ENCODE peak calls at places on chromosomes 5 and 9, in seven cellular contexts. F is HL-60; S is GM12865; O is activated CD8-positive, alpha-beta memory T cell treated with anti-CD3 and anti-CD28 coated beads, Interleukin-2, amount 50 U/mL, for 48 hours; B is dermis microvascular lymphatic vessel endothelial cell; A is heart left ventricle; Z is posterior vena cava. J is an unnamed sample.

GRCh38 chr9:137974746-137975526 is 97.4 kb downstream of the CACNA1B start:
- DNase-seq in F (no peak), S (no peak), O (peak; percentile 40), B (no peak), A (peak; percentile 26), Z (peak; percentile 46), J (peak; percentile 24)

GRCh38 chr5:115472601-115473000 is 72.0 kb downstream of the FEM1C start:
- DNase-seq in F (no peak), S (no peak), O (no peak), B (no peak), A (peak; percentile 75), Z (no peak), J (no peak)

GRCh38 chr5:58127132-58127485 is 332.8 kb downstream of the PLK2 start:
- DNase-seq in F (no peak), S (no peak), O (no peak), B (no peak), A (no peak), Z (no peak), J (no peak)

GRCh38 chr5:132484386-132484715 is 6.2 kb downstream of the IRF1 start:
- DNase-seq in F (no peak), S (no peak), O (peak; percentile 53), B (no peak), A (peak; percentile 17), Z (peak; percentile 60), J (no peak)

GRCh38 chr5:167771565-167771964 is 519.9 kb upstream of the WWC1 start:
- DNase-seq in F (no peak), S (no peak), O (no peak), B (no peak), A (no peak), Z (no peak), J (no peak)

GRCh38 chr9:33687779-33688178 is 107.6 kb upstream of the PRSS3 start:
- DNase-seq in F (no peak), S (no peak), O (no peak), B (no peak), A (no peak), Z (no peak), J (no peak)

GRCh38 chr5:128093368-128093767 is 9.8 kb downstream of the SLC12A2 start:
- DNase-seq in F (no peak), S (no peak), O (no peak), B (no peak), A (no peak), Z (no peak), J (no peak)

GRCh38 chr5:18744990-18745590 is 1110.8 kb downstream of the TAF11L14 start:
- DNase-seq in F (no peak), S (peak; percentile 79), O (no peak), B (no peak), A (no peak), Z (no peak), J (no peak)

GRCh38 chr9:124420991-124421543 is 5.8 kb upstream of the PSMB7 start:
- DNase-seq in F (no peak), S (peak; percentile 16), O (no peak), B (no peak), A (no peak), Z (no peak), J (no peak)

GRCh38 chr5:72307573-72307967 is 12.5 kb downstream of the MRPS27 start:
- DNase-seq in F (no peak), S (no peak), O (no peak), B (no peak), A (no peak), Z (no peak), J (no peak)

GRCh38 chr5:40991168-40991980 is 79.8 kb downstream of the MROH2B start:
- DNase-seq in F (no peak), S (no peak), O (no peak), B (peak; percentile 58), A (no peak), Z (peak; percentile 82), J (no peak)

GRCh38 chr5:1488882-1489680 is 34.7 kb downstream of the LPCAT1 start:
- DNase-seq in F (no peak), S (peak; percentile 90), O (peak; percentile 78), B (no peak), A (no peak), Z (no peak), J (no peak)

GRCh38 chr9:76989501-76989900 is 30.0 kb upstream of the FOXB2 start:
- DNase-seq in F (no peak), S (no peak), O (no peak), B (no peak), A (no peak), Z (no peak), J (no peak)

GRCh38 chr5:51380603-51381207 is 2.5 kb upstream of the ISL1 start:
- DNase-seq in F (no peak), S (peak; percentile 19), O (no peak), B (peak; percentile 34), A (no peak), Z (no peak), J (no peak)

GRCh38 chr5:115452791-115453190 is 91.8 kb downstream of the FEM1C start:
- DNase-seq in F (no peak), S (no peak), O (no peak), B (no peak), A (no peak), Z (no peak), J (no peak)

GRCh38 chr5:39696672-39697398 is 272.1 kb upstream of the DAB2 start:
- DNase-seq in F (no peak), S (no peak), O (no peak), B (no peak), A (no peak), Z (no peak), J (no peak)

GRCh38 chr9:115115117-115115880 is 2.7 kb downstream of the TNC start:
- DNase-seq in F (no peak), S (no peak), O (no peak), B (no peak), A (no peak), Z (no peak), J (no peak)

GRCh38 chr5:50966986-50967385 is 300.5 kb downstream of the PARP8 start:
- DNase-seq in F (no peak), S (no peak), O (no peak), B (no peak), A (no peak), Z (no peak), J (no peak)

GRCh38 chr9:134349941-134350340 is 23.7 kb downstream of the RXRA start:
- DNase-seq in F (no peak), S (no peak), O (no peak), B (no peak), A (no peak), Z (no peak), J (no peak)

GRCh38 chr5:118679123-118679940 is 309.0 kb downstream of the DTWD2 start:
- DNase-seq in F (no peak), S (peak; percentile 41), O (no peak), B (no peak), A (no peak), Z (no peak), J (no peak)

GRCh38 chr5:21806943-21807342 is 1046.2 kb downstream of the CDH12 start:
- DNase-seq in F (no peak), S (no peak), O (no peak), B (no peak), A (no peak), Z (peak; percentile 74), J (no peak)

GRCh38 chr5:115616892-115617291 is 8.9 kb downstream of the TMED7 start:
- DNase-seq in F (no peak), S (no peak), O (no peak), B (no peak), A (no peak), Z (no peak), J (no peak)

GRCh38 chr9:134559013-134559412 is 82.6 kb upstream of the COL5A1 start:
- DNase-seq in F (peak; percentile 16), S (no peak), O (no peak), B (no peak), A (no peak), Z (peak; percentile 26), J (no peak)

GRCh38 chr9:34204011-34204635 is 25.3 kb downstream of the UBAP1 start:
- DNase-seq in F (no peak), S (no peak), O (no peak), B (no peak), A (no peak), Z (no peak), J (no peak)

GRCh38 chr9:118222375-118222774 is 518.2 kb downstream of the TLR4 start:
- DNase-seq in F (no peak), S (no peak), O (no peak), B (no peak), A (no peak), Z (no peak), J (no peak)

GRCh38 chr5:12647613-12648012 is 743.4 kb upstream of the CTNND2 start:
- DNase-seq in F (no peak), S (no peak), O (no peak), B (no peak), A (no peak), Z (no peak), J (no peak)

GRCh38 chr9:21294325-21294724 is 10.8 kb downstream of the IFNA5 start:
- DNase-seq in F (no peak), S (peak; percentile 20), O (no peak), B (peak; percentile 24), A (no peak), Z (no peak), J (no peak)

GRCh38 chr5:61275841-61276240 is 56.2 kb upstream of the ZSWIM6 start:
- DNase-seq in F (peak; percentile 51), S (peak; percentile 29), O (no peak), B (peak; percentile 73), A (peak; percentile 82), Z (peak; percentile 92), J (peak; percentile 88)

GRCh38 chr9:35967042-35967441 is 9.1 kb upstream of the OR2S2 start:
- DNase-seq in F (no peak), S (no peak), O (no peak), B (no peak), A (no peak), Z (no peak), J (no peak)

GRCh38 chr9:98584059-98584458 is 124.7 kb downstream of the GABBR2 start:
- DNase-seq in F (no peak), S (peak; percentile 72), O (no peak), B (peak; percentile 15), A (no peak), Z (no peak), J (no peak)